ENCODE peak calls at places on chromosomes 4 and X, in five cellular contexts. X is astrocyte of the spinal cord, T is upper lobe of left lung, G is lower leg skin, L is cardiac fibroblast. Z is an unnamed sample.

GRCh38 chr4:13541176-13541604 is 3.1 kb downstream of the NKX3-2 start:
- DNase-seq in X (no peak), G (no peak), L (no peak), T (no peak), Z (no peak)

GRCh38 chr4:8320386-8320750 is 50.8 kb downstream of the HTRA3 start:
- DNase-seq in L (no peak), G (no peak), T (no peak), X (no peak), Z (no peak)

GRCh38 chr4:141853091-141853734 is 216.8 kb downstream of the IL15 start:
- DNase-seq in L (no peak), X (no peak), T (no peak), G (peak; percentile 27), Z (no peak)

GRCh38 chr4:154743683-154744340 is at the start of gene LRAT:
- DNase-seq in X (peak; percentile 18), L (no peak), T (peak; percentile 58), G (no peak), Z (no peak)

GRCh38 chr4:152686452-152687013 is 6.7 kb upstream of the TMEM154 start:
- DNase-seq in L (no peak), T (no peak), G (no peak), X (no peak), Z (no peak)

GRCh38 chr4:60683357-60683756 is 516.8 kb upstream of the ADGRL3 start:
- DNase-seq in L (peak; percentile 39), X (peak; percentile 88), T (no peak), G (no peak), Z (no peak)

GRCh38 chrX:115650916-115651315 is 89.9 kb downstream of the PLS3 start:
- DNase-seq in T (no peak), X (peak; percentile 53), G (no peak), L (peak; percentile 46), Z (no peak)

GRCh38 chrX:69128573-69128972 is 36.7 kb downstream of the PJA1 start:
- DNase-seq in G (no peak), X (peak; percentile 12), L (peak; percentile 27), T (no peak), Z (no peak)

GRCh38 chr4:109432676-109433075 is 939 bp upstream of the SEC24B start:
- DNase-seq in T (no peak), X (peak; percentile 71), L (peak; percentile 72), G (no peak), Z (no peak)

GRCh38 chrX:112223391-112223790 is 140.8 kb upstream of the TRPC5 start:
- DNase-seq in L (no peak), G (no peak), T (no peak), X (no peak), Z (no peak)

GRCh38 chrX:29659911-29660310 is 555.5 kb upstream of the MAGEB2 start:
- DNase-seq in X (no peak), L (no peak), G (no peak), T (no peak), Z (no peak)

GRCh38 chr4:26048378-26048882 is 134.4 kb downstream of the SMIM20 start:
- DNase-seq in G (peak; percentile 69), T (no peak), L (peak; percentile 95), X (peak; percentile 87), Z (no peak)

GRCh38 chrX:83997781-83998180 is 136.8 kb downstream of the CYLC1 start:
- DNase-seq in X (no peak), L (no peak), T (no peak), G (no peak), Z (no peak)

GRCh38 chrX:118552501-118552900 is 56.9 kb downstream of the DOCK11 start:
- DNase-seq in T (peak; percentile 61), X (peak; percentile 18), L (peak; percentile 64), G (peak; percentile 26), Z (no peak)

GRCh38 chr4:59936566-59936965 is 1263.6 kb upstream of the ADGRL3 start:
- DNase-seq in T (no peak), X (no peak), L (no peak), G (no peak), Z (no peak)

GRCh38 chrX:136214551-136214950 is 36.6 kb downstream of the MAP7D3 start:
- DNase-seq in T (no peak), G (no peak), L (peak; percentile 89), X (peak; percentile 81), Z (no peak)

GRCh38 chrX:152904151-152905080 is 6.5 kb downstream of the ZNF185 start:
- DNase-seq in X (peak; percentile 42), L (peak; percentile 58), T (no peak), G (no peak), Z (peak; percentile 25)

GRCh38 chr4:152935661-152936445 is at the start of gene FHDC1:
- DNase-seq in G (no peak), X (no peak), L (no peak), T (peak; percentile 89), Z (peak; percentile 31)

GRCh38 chr4:21347142-21347541 is 601.4 kb downstream of the KCNIP4 start:
- DNase-seq in X (no peak), L (no peak), G (no peak), T (no peak), Z (no peak)

GRCh38 chr4:15897577-15897976 is 41.0 kb downstream of the FGFBP1 start:
- DNase-seq in X (no peak), G (no peak), L (no peak), T (no peak), Z (no peak)

GRCh38 chr4:76641351-76641750 is 206.3 kb downstream of the SHROOM3 start:
- DNase-seq in L (no peak), X (no peak), G (no peak), T (no peak), Z (no peak)

GRCh38 chr4:47668810-47669408 is 169.0 kb downstream of the CORIN start:
- DNase-seq in X (peak; percentile 64), T (no peak), L (peak; percentile 61), G (no peak), Z (no peak)

GRCh38 chr4:2297606-2298517 is 36.0 kb upstream of the MXD4 start:
- DNase-seq in L (no peak), T (no peak), G (no peak), X (no peak), Z (no peak)

GRCh38 chr4:7769936-7770674 is 169.6 kb downstream of the AFAP1 start:
- DNase-seq in G (no peak), L (peak; percentile 49), T (no peak), X (no peak), Z (no peak)

GRCh38 chr4:32824321-32824720 is 2104.2 kb downstream of the PCDH7 start:
- DNase-seq in X (peak; percentile 39), L (peak; percentile 69), T (no peak), G (no peak), Z (no peak)

GRCh38 chrX:133639726-133640125 is 224.4 kb upstream of the GPC4 start:
- DNase-seq in G (no peak), T (peak; percentile 28), L (no peak), X (no peak), Z (no peak)

GRCh38 chr4:143084566-143084965 is 100.2 kb upstream of the USP38 start:
- DNase-seq in X (no peak), L (no peak), G (no peak), T (no peak), Z (no peak)

GRCh38 chr4:86400216-86400615 is 40.4 kb upstream of the MAPK10 start:
- DNase-seq in X (peak; percentile 14), L (peak; percentile 13), G (no peak), T (no peak), Z (no peak)

GRCh38 chr4:153997506-153997905 is 208.6 kb upstream of the SFRP2 start:
- DNase-seq in X (no peak), G (no peak), T (no peak), L (no peak), Z (no peak)

GRCh38 chr4:182310316-182310715 is 67.1 kb downstream of the TENM3 start:
- DNase-seq in L (no peak), X (no peak), T (no peak), G (no peak), Z (no peak)

GRCh38 chrX:99857455-99857854 is 552.6 kb downstream of the PCDH19 start:
- DNase-seq in T (no peak), G (no peak), L (no peak), X (no peak), Z (no peak)
- TF ChIP-seq CTCF in T (no peak), G (no peak), L (no peak), X (peak; percentile 0), Z (no peak)

DNA sequence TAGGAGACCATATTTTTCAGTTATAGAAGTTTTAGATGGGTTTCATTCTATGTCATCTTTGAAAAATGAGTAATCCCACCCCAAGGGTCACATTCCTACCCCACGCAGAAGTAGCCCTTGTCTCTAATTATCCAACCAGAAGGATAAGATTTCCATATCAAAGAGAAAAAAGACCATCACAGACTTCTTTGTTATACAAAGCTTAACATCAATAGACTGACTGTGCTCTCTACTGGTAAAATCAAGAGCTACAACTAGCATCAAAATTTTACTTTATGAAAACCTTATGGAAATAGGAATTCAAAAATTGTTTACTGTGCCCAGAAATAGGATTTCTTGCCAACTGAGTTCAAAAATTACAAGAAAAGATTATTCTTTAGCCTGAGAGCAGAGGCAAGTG is 24.9 kb downstream of the TNMD start:
- DNase-seq in T (no peak), X (no peak), L (peak; percentile 1), G (no peak), Z (no peak)
- TF ChIP-seq CTCF in T (no peak), X (no peak), L (no peak), G (no peak), Z (no peak)

DNA sequence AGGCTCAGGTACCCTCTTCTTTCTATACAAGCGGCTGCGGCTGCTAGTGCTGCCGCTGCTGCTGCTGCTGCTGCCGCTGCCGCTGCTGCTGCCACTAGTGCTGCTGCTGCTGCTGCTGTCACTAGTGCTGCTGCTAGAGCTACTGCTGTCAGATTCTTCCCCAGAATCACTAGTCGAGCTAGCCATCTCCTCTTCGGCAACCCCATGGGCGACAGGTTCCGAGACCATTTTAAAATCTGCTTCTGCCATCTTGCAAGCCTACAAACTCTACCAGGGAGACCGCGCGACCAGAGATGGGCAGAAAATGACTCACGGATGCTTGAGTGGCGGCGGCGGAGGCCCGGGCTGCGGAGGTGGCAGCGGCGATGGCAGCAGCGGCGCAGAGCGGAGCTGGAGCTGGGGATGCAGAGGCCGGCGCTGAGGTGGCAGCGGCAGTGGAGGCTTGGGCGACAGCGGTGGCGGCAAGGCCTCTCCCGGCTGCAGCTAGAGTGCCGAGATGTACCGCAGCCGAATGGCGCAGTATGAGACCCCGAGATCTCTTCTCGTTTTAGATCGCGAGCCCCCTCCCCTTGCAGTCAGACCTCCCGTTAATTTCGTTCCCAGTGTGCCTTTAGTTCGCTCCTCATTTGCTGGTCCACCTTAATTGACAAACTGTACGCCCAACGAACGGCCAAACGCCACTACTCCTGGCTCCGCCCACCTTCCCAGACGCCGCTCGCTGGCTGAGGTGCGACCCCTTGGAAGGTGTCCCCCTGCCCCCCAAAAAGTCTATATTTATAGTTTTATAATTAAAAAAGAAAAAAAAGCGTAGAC is at the start of gene NAP1L3:
- DNase-seq in T (peak; percentile 38), X (peak; percentile 84), L (peak; percentile 71), G (peak; percentile 43), Z (no peak)
- TF ChIP-seq CTCF in T (no peak), X (no peak), L (no peak), G (no peak), Z (no peak)

GRCh38 chr4:175806741-175807140 is 5.3 kb downstream of the GPM6A start:
- DNase-seq in T (no peak), L (no peak), G (no peak), X (no peak), Z (no peak)

GRCh38 chr4:175810360-175810759 is 1.7 kb downstream of the GPM6A start:
- DNase-seq in X (no peak), G (no peak), T (no peak), L (no peak), Z (no peak)

GRCh38 chr4:175811171-175811570 is 893 bp downstream of the GPM6A start:
- DNase-seq in X (no peak), G (no peak), L (no peak), T (no peak), Z (no peak)

GRCh38 chr4:175805863-175806262 is 6.2 kb downstream of the GPM6A start:
- DNase-seq in L (no peak), X (no peak), G (no peak), T (no peak), Z (no peak)

GRCh38 chr4:175807596-175807995 is 4.5 kb downstream of the GPM6A start:
- DNase-seq in G (no peak), X (no peak), L (no peak), T (no peak), Z (no peak)
- TF ChIP-seq CTCF in G (no peak), X (no peak), L (no peak), T (no peak), Z (no peak)

Z was measured in activated B cell treated with CpG ODN at 0.5 μM for 24 hours.